ENCODE peak calls at places on chromosomes 1 and 21, in four cellular contexts. One of them, this sample, is unnamed. For H3K36me3 and H3K9me3, the result is how much of the 10 kb centered on the place peaks cover.

GRCh38 chr21:45152265-45152746 is 77.9 kb downstream of the ADARB1 start:
- DNase-seq in heart left ventricle: no peak
- DNase-seq in SK-N-SH: no peak
- DNase-seq in right atrium auricular region: peak
- DNase-seq in this sample: no peak

GRCh38 chr1:31111290-31111951 is 45.9 kb upstream of the PUM1 start:
- DNase-seq in SK-N-SH: no peak
- DNase-seq in right atrium auricular region: no peak
- DNase-seq in heart left ventricle: peak
- DNase-seq in this sample: no peak

GRCh38 chr1:67874501-67875111 is 41.3 kb upstream of the GNG12 start:
- DNase-seq in heart left ventricle: no peak
- DNase-seq in SK-N-SH: no peak
- DNase-seq in right atrium auricular region: no peak
- DNase-seq in this sample: no peak

GRCh38 chr1:202590975-202591411 is 119.3 kb downstream of the SYT2 start:
- DNase-seq in right atrium auricular region: no peak
- DNase-seq in SK-N-SH: no peak
- DNase-seq in heart left ventricle: no peak
- DNase-seq in this sample: no peak

GRCh38 chr1:110477041-110477440 is 26.1 kb downstream of the PROK1 start:
- DNase-seq in right atrium auricular region: no peak
- DNase-seq in SK-N-SH: no peak
- DNase-seq in heart left ventricle: no peak
- DNase-seq in this sample: no peak

GRCh38 chr1:48470506-48470905 is 1.5 kb downstream of the SPATA6 start:
- DNase-seq in right atrium auricular region: no peak
- DNase-seq in heart left ventricle: peak
- DNase-seq in SK-N-SH: no peak
- DNase-seq in this sample: no peak

GRCh38 chr1:37795340-37796110 is 1.9 kb downstream of the MANEAL start:
- DNase-seq in SK-N-SH: peak
- DNase-seq in heart left ventricle: peak
- DNase-seq in right atrium auricular region: no peak
- DNase-seq in this sample: peak

GRCh38 chr1:38274974-38275373 is 228.4 kb upstream of the POU3F1 start:
- DNase-seq in right atrium auricular region: no peak
- DNase-seq in heart left ventricle: peak
- DNase-seq in SK-N-SH: no peak
- DNase-seq in this sample: no peak

GRCh38 chr1:14659913-14660312 is 61.4 kb downstream of the KAZN start:
- DNase-seq in right atrium auricular region: no peak
- DNase-seq in heart left ventricle: no peak
- DNase-seq in SK-N-SH: peak
- DNase-seq in this sample: no peak

GRCh38 chr1:44677201-44677520 is 2.6 kb downstream of the ARMH1 start:
- DNase-seq in heart left ventricle: no peak
- DNase-seq in SK-N-SH: peak
- DNase-seq in right atrium auricular region: no peak
- DNase-seq in this sample: no peak

GRCh38 chr1:87555366-87555765 is 226.7 kb downstream of the LMO4 start:
- DNase-seq in heart left ventricle: no peak
- DNase-seq in SK-N-SH: no peak
- DNase-seq in right atrium auricular region: no peak
- DNase-seq in this sample: no peak

GRCh38 chr21:42567181-42567560 is 53.5 kb downstream of the SLC37A1 start:
- DNase-seq in SK-N-SH: no peak
- DNase-seq in heart left ventricle: no peak
- DNase-seq in right atrium auricular region: no peak
- DNase-seq in this sample: no peak

GRCh38 chr1:54287821-54288220 is 87.9 kb downstream of the MRPL37 start:
- DNase-seq in heart left ventricle: no peak
- DNase-seq in SK-N-SH: no peak
- DNase-seq in right atrium auricular region: no peak
- DNase-seq in this sample: peak

GRCh38 chr1:225468270-225469020 is 40.6 kb upstream of the LBR start:
- DNase-seq in heart left ventricle: no peak
- DNase-seq in SK-N-SH: no peak
- DNase-seq in right atrium auricular region: no peak
- DNase-seq in this sample: no peak

GRCh38 chr1:43444827-43445225 is 8.9 kb downstream of the HYI start:
- DNase-seq in heart left ventricle: no peak
- DNase-seq in right atrium auricular region: no peak
- DNase-seq in SK-N-SH: no peak
- DNase-seq in this sample: no peak

GRCh38 chr21:45838636-45839035 is 142.9 kb upstream of the COL6A1 start:
- DNase-seq in right atrium auricular region: no peak
- DNase-seq in heart left ventricle: no peak
- DNase-seq in SK-N-SH: no peak
- DNase-seq in this sample: no peak

GRCh38 chr1:70916028-70916427 is 131.6 kb downstream of the PTGER3 start:
- DNase-seq in heart left ventricle: no peak
- DNase-seq in right atrium auricular region: no peak
- DNase-seq in SK-N-SH: no peak
- DNase-seq in this sample: no peak

GRCh38 chr1:211614615-211615014 is 35.7 kb upstream of the SLC30A1 start:
- DNase-seq in SK-N-SH: no peak
- DNase-seq in heart left ventricle: no peak
- DNase-seq in right atrium auricular region: no peak
- DNase-seq in this sample: no peak

GRCh38 chr1:35717911-35718476 is 690 bp downstream of the C1orf216 start:
- DNase-seq in right atrium auricular region: peak
- DNase-seq in SK-N-SH: peak
- DNase-seq in heart left ventricle: peak
- DNase-seq in this sample: peak

GRCh38 chr1:52691856-52692255 is 6.3 kb downstream of the COA7 start:
- DNase-seq in heart left ventricle: no peak
- DNase-seq in SK-N-SH: no peak
- DNase-seq in right atrium auricular region: no peak
- DNase-seq in this sample: no peak

GRCh38 chr1:223020770-223021169 is 122.3 kb downstream of the TLR5 start:
- DNase-seq in heart left ventricle: no peak
- DNase-seq in right atrium auricular region: no peak
- DNase-seq in SK-N-SH: no peak
- DNase-seq in this sample: no peak

GRCh38 chr1:12372180-12372579 is 142.3 kb downstream of the VPS13D start:
- DNase-seq in heart left ventricle: no peak
- DNase-seq in SK-N-SH: no peak
- DNase-seq in right atrium auricular region: no peak
- DNase-seq in this sample: no peak
- H3K36me3 ChIP-seq in heart left ventricle: half or more
- H3K36me3 ChIP-seq in SK-N-SH: under half
- H3K36me3 ChIP-seq in right atrium auricular region: half or more
- H3K36me3 ChIP-seq in this sample: under half

GRCh38 chr1:10152709-10153284 is 57.6 kb upstream of the KIF1B start:
- DNase-seq in right atrium auricular region: no peak
- DNase-seq in SK-N-SH: peak
- DNase-seq in heart left ventricle: no peak
- DNase-seq in this sample: peak
- H3K27ac ChIP-seq in right atrium auricular region: no peak
- H3K27ac ChIP-seq in SK-N-SH: no peak
- H3K27ac ChIP-seq in heart left ventricle: no peak
- H3K27ac ChIP-seq in this sample: no peak

DNA sequence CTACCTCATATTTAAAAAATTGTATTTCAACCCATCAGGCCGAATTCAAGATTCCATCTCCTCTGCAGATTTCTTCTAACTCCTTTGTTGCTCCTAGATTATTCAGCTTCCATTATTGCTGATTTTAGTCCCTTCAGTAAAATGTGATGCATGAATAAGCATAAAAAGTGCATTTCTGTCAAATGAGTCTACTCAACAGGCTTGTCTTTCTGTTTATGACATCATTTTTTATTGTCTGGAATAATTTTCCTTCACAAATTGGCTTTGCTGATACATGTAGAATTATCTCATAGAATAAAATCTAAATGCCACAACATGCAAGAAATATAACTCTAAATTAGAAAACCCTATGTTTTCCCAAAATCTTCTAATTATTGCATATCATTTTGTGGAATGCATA is 1.6 kb upstream of the OR2M5 start:
- DNase-seq in heart left ventricle: no peak
- DNase-seq in right atrium auricular region: no peak
- DNase-seq in SK-N-SH: no peak
- DNase-seq in this sample: no peak
- H3K9me3 ChIP-seq in heart left ventricle: under half
- H3K9me3 ChIP-seq in right atrium auricular region: under half
- H3K9me3 ChIP-seq in SK-N-SH: under half
- H3K9me3 ChIP-seq in this sample: under half

GRCh38 chr1:74964508-74964907 is 169.7 kb upstream of the LHX8 start:
- DNase-seq in heart left ventricle: no peak
- DNase-seq in SK-N-SH: peak
- DNase-seq in right atrium auricular region: no peak
- DNase-seq in this sample: peak

GRCh38 chr1:74963120-74963519 is 171.1 kb upstream of the LHX8 start:
- DNase-seq in right atrium auricular region: no peak
- DNase-seq in SK-N-SH: no peak
- DNase-seq in heart left ventricle: no peak
- DNase-seq in this sample: peak
- H3K36me3 ChIP-seq in right atrium auricular region: under half
- H3K36me3 ChIP-seq in SK-N-SH: under half
- H3K36me3 ChIP-seq in heart left ventricle: under half
- H3K36me3 ChIP-seq in this sample: under half

DNA sequence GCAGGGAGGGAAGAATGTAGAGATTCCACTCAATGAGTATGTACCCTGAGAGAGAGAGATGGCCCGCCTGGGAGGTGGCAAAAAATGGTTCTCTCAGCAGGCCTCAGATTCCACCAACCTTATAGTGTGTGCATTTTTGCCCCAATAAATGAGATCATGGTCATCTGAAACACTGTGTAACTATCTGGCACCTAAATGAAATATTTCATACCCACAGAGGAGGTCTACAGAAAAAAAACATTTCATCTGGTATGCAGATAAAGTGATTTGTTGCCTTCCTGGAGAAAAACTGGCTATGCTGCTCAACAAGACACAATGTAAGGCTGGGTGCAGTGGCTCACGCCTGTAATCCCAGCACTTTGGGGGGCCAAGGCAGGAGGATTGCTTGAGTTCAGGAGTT is 4.9 kb downstream of the TMCO2 start:
- DNase-seq in right atrium auricular region: no peak
- DNase-seq in SK-N-SH: no peak
- DNase-seq in heart left ventricle: no peak
- DNase-seq in this sample: no peak
- H3K27ac ChIP-seq in right atrium auricular region: no peak
- H3K27ac ChIP-seq in SK-N-SH: no peak
- H3K27ac ChIP-seq in heart left ventricle: no peak
- H3K27ac ChIP-seq in this sample: no peak

GRCh38 chr1:2862441-2863148 is 61.1 kb upstream of the TTC34 start:
- DNase-seq in right atrium auricular region: no peak
- DNase-seq in SK-N-SH: no peak
- DNase-seq in heart left ventricle: peak
- DNase-seq in this sample: no peak
- H3K9me3 ChIP-seq in right atrium auricular region: under half
- H3K9me3 ChIP-seq in SK-N-SH: under half
- H3K9me3 ChIP-seq in heart left ventricle: under half
- H3K9me3 ChIP-seq in this sample: under half

DNA sequence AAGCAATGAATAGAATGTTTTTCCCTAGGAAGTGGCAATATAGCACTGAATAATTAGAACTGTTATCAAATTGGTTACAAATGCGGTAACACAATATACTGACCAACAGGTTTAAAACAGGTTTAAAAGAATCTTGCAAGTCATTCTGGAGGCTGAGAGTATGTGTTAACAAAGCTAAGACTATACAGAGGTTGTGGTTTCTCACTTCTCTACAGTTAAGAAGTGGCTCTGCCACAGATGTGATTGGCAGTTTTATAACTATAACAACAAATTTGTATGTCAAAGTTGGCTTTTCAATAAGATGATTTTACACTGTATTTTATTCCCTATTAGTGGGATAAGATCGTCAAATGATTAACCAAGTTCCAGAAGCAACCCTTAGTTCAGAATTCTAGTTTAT is 7.1 kb downstream of the ANGEL2 start:
- DNase-seq in right atrium auricular region: no peak
- DNase-seq in SK-N-SH: no peak
- DNase-seq in heart left ventricle: no peak
- DNase-seq in this sample: no peak
- H3K36me3 ChIP-seq in right atrium auricular region: under half
- H3K36me3 ChIP-seq in SK-N-SH: half or more
- H3K36me3 ChIP-seq in heart left ventricle: under half
- H3K36me3 ChIP-seq in this sample: under half

DNA sequence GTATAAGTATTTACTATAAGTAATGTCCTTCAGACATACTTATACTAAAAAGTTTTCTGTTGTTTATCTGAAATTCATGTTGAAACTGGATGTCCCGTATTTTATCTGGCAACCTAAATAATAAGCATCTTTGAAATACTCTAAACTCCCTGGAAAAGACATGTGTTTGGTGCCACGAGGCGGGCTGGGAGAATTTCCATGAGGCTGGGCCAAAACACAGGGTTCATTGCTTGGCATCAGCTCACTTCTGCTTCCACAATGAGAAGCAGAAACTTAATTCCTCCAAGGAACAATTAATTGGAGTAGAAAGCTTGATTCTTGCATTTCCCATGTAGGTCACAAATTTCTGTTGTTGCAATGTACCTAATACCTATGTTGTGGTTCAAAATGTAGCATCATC is 110.2 kb downstream of the PSMG1 start:
- DNase-seq in heart left ventricle: no peak
- DNase-seq in right atrium auricular region: no peak
- DNase-seq in SK-N-SH: no peak
- DNase-seq in this sample: no peak
- H3K27ac ChIP-seq in heart left ventricle: no peak
- H3K27ac ChIP-seq in right atrium auricular region: no peak
- H3K27ac ChIP-seq in SK-N-SH: no peak
- H3K27ac ChIP-seq in this sample: no peak

DNA sequence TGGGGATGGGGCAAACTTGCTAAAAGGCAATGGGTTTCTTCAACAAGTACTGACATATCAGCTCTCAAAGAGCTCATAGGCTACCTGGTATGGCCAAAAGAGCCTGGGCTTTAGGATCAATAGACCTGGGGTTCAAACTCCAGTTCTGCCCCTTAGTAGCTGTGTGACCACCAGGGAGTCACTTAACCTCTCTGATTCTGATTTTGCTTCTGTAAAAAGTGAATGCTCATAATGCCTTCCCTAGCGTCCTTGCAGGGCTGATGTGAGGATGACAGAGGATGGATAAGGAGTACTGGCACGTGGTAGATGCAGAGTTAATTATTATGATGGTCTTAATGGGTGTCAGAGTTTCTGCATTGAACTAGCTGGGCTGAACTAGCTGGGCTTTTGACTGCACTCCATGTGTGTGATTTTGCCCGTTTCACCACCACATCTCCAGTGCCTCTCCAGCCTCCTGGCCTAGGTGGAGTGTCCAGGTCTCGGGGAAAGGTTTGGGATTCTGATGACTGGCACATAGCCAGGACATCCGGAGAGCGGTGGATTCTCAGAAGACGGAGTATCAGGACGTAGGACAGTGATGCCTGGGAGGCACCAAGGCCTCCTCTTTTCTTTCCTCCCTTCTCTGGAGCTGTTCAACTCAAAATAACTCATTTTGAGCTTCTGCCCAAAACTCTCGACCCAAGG is 15.2 kb downstream of the DISP3 start:
- DNase-seq in heart left ventricle: no peak
- DNase-seq in SK-N-SH: no peak
- DNase-seq in right atrium auricular region: no peak
- DNase-seq in this sample: no peak
- H3K9me3 ChIP-seq in heart left ventricle: under half
- H3K9me3 ChIP-seq in SK-N-SH: under half
- H3K9me3 ChIP-seq in right atrium auricular region: under half
- H3K9me3 ChIP-seq in this sample: under half